ENCODE peak calls at places on chromosome 18, in nine cellular contexts. One of them, this sample, is unnamed.

GRCh38 chr18:64403784-64404498 is 255.1 kb upstream of the LINC00305 start:
- DNase-seq in fibroblast of pulmonary artery: no peak
- DNase-seq in right atrium auricular region: no peak
- DNase-seq in PC-9: no peak
- DNase-seq in GM12865: peak; percentile 14
- DNase-seq in left ventricle myocardium inferior: no peak
- DNase-seq in cardiac muscle cell: no peak
- DNase-seq in fibroblast of lung: no peak
- DNase-seq in A549: no peak
- DNase-seq in this sample: no peak

GRCh38 chr18:9366126-9366714 is 31.6 kb downstream of the TWSG1 start:
- DNase-seq in cardiac muscle cell: peak; percentile 48
- DNase-seq in left ventricle myocardium inferior: no peak
- DNase-seq in GM12865: no peak
- DNase-seq in PC-9: peak; percentile 71
- DNase-seq in fibroblast of pulmonary artery: peak; percentile 62
- DNase-seq in right atrium auricular region: no peak
- DNase-seq in A549: peak; percentile 35
- DNase-seq in fibroblast of lung: peak; percentile 44
- DNase-seq in this sample: no peak

GRCh38 chr18:58101291-58101706 is 57.3 kb downstream of the NEDD4L start:
- DNase-seq in PC-9: no peak
- DNase-seq in left ventricle myocardium inferior: no peak
- DNase-seq in A549: no peak
- DNase-seq in fibroblast of pulmonary artery: no peak
- DNase-seq in GM12865: no peak
- DNase-seq in fibroblast of lung: no peak
- DNase-seq in right atrium auricular region: no peak
- DNase-seq in cardiac muscle cell: no peak
- DNase-seq in this sample: no peak

GRCh38 chr18:29250843-29251242 is 1073.9 kb upstream of the CDH2 start:
- DNase-seq in left ventricle myocardium inferior: no peak
- DNase-seq in fibroblast of pulmonary artery: no peak
- DNase-seq in fibroblast of lung: no peak
- DNase-seq in right atrium auricular region: no peak
- DNase-seq in PC-9: no peak
- DNase-seq in GM12865: no peak
- DNase-seq in A549: no peak
- DNase-seq in cardiac muscle cell: no peak
- DNase-seq in this sample: no peak

GRCh38 chr18:73636355-73636754 is 511.3 kb downstream of the FBXO15 start:
- DNase-seq in cardiac muscle cell: peak; percentile 85
- DNase-seq in PC-9: no peak
- DNase-seq in left ventricle myocardium inferior: no peak
- DNase-seq in A549: no peak
- DNase-seq in fibroblast of pulmonary artery: no peak
- DNase-seq in right atrium auricular region: no peak
- DNase-seq in GM12865: no peak
- DNase-seq in fibroblast of lung: peak; percentile 7
- DNase-seq in this sample: no peak

GRCh38 chr18:55206941-55207340 is 247.7 kb upstream of the CCDC68 start:
- DNase-seq in fibroblast of lung: no peak
- DNase-seq in GM12865: no peak
- DNase-seq in fibroblast of pulmonary artery: no peak
- DNase-seq in PC-9: no peak
- DNase-seq in cardiac muscle cell: no peak
- DNase-seq in A549: no peak
- DNase-seq in left ventricle myocardium inferior: no peak
- DNase-seq in right atrium auricular region: no peak
- DNase-seq in this sample: no peak

GRCh38 chr18:53152478-53152877 is 812.5 kb downstream of the DCC start:
- DNase-seq in fibroblast of pulmonary artery: no peak
- DNase-seq in PC-9: no peak
- DNase-seq in cardiac muscle cell: peak; percentile 9
- DNase-seq in right atrium auricular region: no peak
- DNase-seq in GM12865: no peak
- DNase-seq in left ventricle myocardium inferior: no peak
- DNase-seq in A549: no peak
- DNase-seq in fibroblast of lung: no peak
- DNase-seq in this sample: no peak

GRCh38 chr18:79068299-79068945 is 772 bp upstream of the ATP9B start:
- DNase-seq in fibroblast of pulmonary artery: peak; percentile 15
- DNase-seq in left ventricle myocardium inferior: no peak
- DNase-seq in PC-9: no peak
- DNase-seq in A549: no peak
- DNase-seq in cardiac muscle cell: no peak
- DNase-seq in fibroblast of lung: peak; percentile 16
- DNase-seq in GM12865: peak; percentile 52
- DNase-seq in right atrium auricular region: no peak
- DNase-seq in this sample: no peak

GRCh38 chr18:63106727-63107126 is 212.8 kb downstream of the BCL2 start:
- DNase-seq in left ventricle myocardium inferior: no peak
- DNase-seq in PC-9: no peak
- DNase-seq in fibroblast of pulmonary artery: no peak
- DNase-seq in cardiac muscle cell: no peak
- DNase-seq in right atrium auricular region: no peak
- DNase-seq in GM12865: peak; percentile 68
- DNase-seq in fibroblast of lung: no peak
- DNase-seq in A549: no peak
- DNase-seq in this sample: no peak

GRCh38 chr18:46903406-46903805 is 13.9 kb downstream of the PIAS2 start:
- DNase-seq in fibroblast of pulmonary artery: no peak
- DNase-seq in A549: no peak
- DNase-seq in cardiac muscle cell: no peak
- DNase-seq in right atrium auricular region: no peak
- DNase-seq in GM12865: no peak
- DNase-seq in left ventricle myocardium inferior: no peak
- DNase-seq in fibroblast of lung: no peak
- DNase-seq in PC-9: no peak
- DNase-seq in this sample: no peak

GRCh38 chr18:48333563-48333962 is 75.6 kb downstream of the ZBTB7C start:
- DNase-seq in GM12865: no peak
- DNase-seq in fibroblast of lung: no peak
- DNase-seq in left ventricle myocardium inferior: no peak
- DNase-seq in cardiac muscle cell: peak; percentile 62
- DNase-seq in fibroblast of pulmonary artery: no peak
- DNase-seq in right atrium auricular region: no peak
- DNase-seq in A549: no peak
- DNase-seq in PC-9: no peak
- DNase-seq in this sample: no peak

GRCh38 chr18:902179-902718 is 2.4 kb upstream of the ADCYAP1 start:
- DNase-seq in left ventricle myocardium inferior: no peak
- DNase-seq in fibroblast of pulmonary artery: peak; percentile 51
- DNase-seq in PC-9: peak; percentile 17
- DNase-seq in fibroblast of lung: no peak
- DNase-seq in GM12865: no peak
- DNase-seq in cardiac muscle cell: no peak
- DNase-seq in A549: no peak
- DNase-seq in right atrium auricular region: no peak
- DNase-seq in this sample: no peak
- TF ChIP-seq CTCF in left ventricle myocardium inferior: no peak
- TF ChIP-seq CTCF in fibroblast of pulmonary artery: peak; percentile 42
- TF ChIP-seq CTCF in PC-9: peak; percentile 68
- TF ChIP-seq CTCF in fibroblast of lung: no peak
- TF ChIP-seq CTCF in GM12865: no peak
- TF ChIP-seq CTCF in cardiac muscle cell: peak; percentile 57
- TF ChIP-seq CTCF in A549: no peak
- TF ChIP-seq CTCF in right atrium auricular region: peak; percentile 21
- TF ChIP-seq CTCF in this sample: no peak

DNA sequence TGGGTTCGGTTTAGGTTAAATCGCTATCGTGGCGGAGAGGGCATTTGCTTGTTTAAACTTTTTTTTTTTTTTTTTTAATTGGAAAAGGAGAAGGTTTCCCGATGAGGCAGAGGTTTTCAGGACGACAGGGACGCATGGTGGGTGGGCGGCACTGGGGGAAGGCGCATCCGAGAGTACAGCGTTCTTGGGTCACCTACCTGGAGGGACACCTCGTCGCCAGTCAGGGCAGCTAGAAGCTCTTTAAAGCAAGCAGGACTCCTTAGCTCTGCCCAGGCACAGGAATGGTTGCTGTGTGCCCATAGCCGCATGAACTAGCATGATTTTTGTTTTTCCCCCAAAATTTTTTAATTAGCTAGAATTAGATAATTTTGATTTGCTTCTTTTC is 444 bp downstream of the LDLRAD4 start:
- DNase-seq in fibroblast of lung: no peak
- DNase-seq in PC-9: no peak
- DNase-seq in A549: no peak
- DNase-seq in fibroblast of pulmonary artery: no peak
- DNase-seq in left ventricle myocardium inferior: no peak
- DNase-seq in right atrium auricular region: no peak
- DNase-seq in cardiac muscle cell: no peak
- DNase-seq in GM12865: no peak
- DNase-seq in this sample: no peak
- H3K4me3 ChIP-seq in fibroblast of lung: no peak overlapping the region
- H3K4me3 ChIP-seq in PC-9: no peak overlapping the region
- H3K4me3 ChIP-seq in A549: peak overlapping the region; percentile 71
- H3K4me3 ChIP-seq in fibroblast of pulmonary artery: no peak overlapping the region
- H3K4me3 ChIP-seq in left ventricle myocardium inferior: peak overlapping the region; percentile 74
- H3K4me3 ChIP-seq in right atrium auricular region: peak overlapping the region; percentile 70
- H3K4me3 ChIP-seq in cardiac muscle cell: peak overlapping the region; percentile 45
- H3K4me3 ChIP-seq in GM12865: no peak overlapping the region
- H3K4me3 ChIP-seq in this sample: no peak overlapping the region

GRCh38 chr18:3727260-3727659 is 277.3 kb downstream of the TGIF1 start:
- DNase-seq in GM12865: no peak
- DNase-seq in PC-9: no peak
- DNase-seq in cardiac muscle cell: no peak
- DNase-seq in fibroblast of lung: no peak
- DNase-seq in fibroblast of pulmonary artery: no peak
- DNase-seq in A549: no peak
- DNase-seq in left ventricle myocardium inferior: no peak
- DNase-seq in right atrium auricular region: no peak
- DNase-seq in this sample: no peak
- TF ChIP-seq CTCF in GM12865: no peak
- TF ChIP-seq CTCF in PC-9: no peak
- TF ChIP-seq CTCF in cardiac muscle cell: no peak
- TF ChIP-seq CTCF in fibroblast of lung: no peak
- TF ChIP-seq CTCF in fibroblast of pulmonary artery: no peak
- TF ChIP-seq CTCF in A549: no peak
- TF ChIP-seq CTCF in left ventricle myocardium inferior: no peak
- TF ChIP-seq CTCF in right atrium auricular region: no peak
- TF ChIP-seq CTCF in this sample: no peak

GRCh38 chr18:23998018-23998417 is 16.5 kb upstream of the TTC39C start:
- DNase-seq in right atrium auricular region: no peak
- DNase-seq in fibroblast of pulmonary artery: no peak
- DNase-seq in cardiac muscle cell: no peak
- DNase-seq in left ventricle myocardium inferior: no peak
- DNase-seq in PC-9: no peak
- DNase-seq in GM12865: no peak
- DNase-seq in A549: no peak
- DNase-seq in fibroblast of lung: no peak
- DNase-seq in this sample: no peak

GRCh38 chr18:23992941-23993280 is 21.6 kb upstream of the TTC39C start:
- DNase-seq in PC-9: no peak
- DNase-seq in GM12865: no peak
- DNase-seq in left ventricle myocardium inferior: no peak
- DNase-seq in right atrium auricular region: no peak
- DNase-seq in A549: no peak
- DNase-seq in fibroblast of lung: no peak
- DNase-seq in cardiac muscle cell: no peak
- DNase-seq in fibroblast of pulmonary artery: no peak
- DNase-seq in this sample: no peak

GRCh38 chr18:23995180-23995579 is 19.4 kb upstream of the TTC39C start:
- DNase-seq in PC-9: no peak
- DNase-seq in cardiac muscle cell: no peak
- DNase-seq in right atrium auricular region: no peak
- DNase-seq in fibroblast of lung: no peak
- DNase-seq in fibroblast of pulmonary artery: no peak
- DNase-seq in left ventricle myocardium inferior: no peak
- DNase-seq in A549: no peak
- DNase-seq in GM12865: peak; percentile 80
- DNase-seq in this sample: no peak

GRCh38 chr18:23992119-23992940 is 22.2 kb upstream of the TTC39C start:
- DNase-seq in GM12865: peak; percentile 61
- DNase-seq in right atrium auricular region: no peak
- DNase-seq in fibroblast of lung: peak; percentile 39
- DNase-seq in cardiac muscle cell: no peak
- DNase-seq in PC-9: peak; percentile 55
- DNase-seq in A549: no peak
- DNase-seq in left ventricle myocardium inferior: peak; percentile 51
- DNase-seq in fibroblast of pulmonary artery: no peak
- DNase-seq in this sample: no peak

GRCh38 chr18:23994361-23994902 is 20.1 kb upstream of the TTC39C start:
- DNase-seq in GM12865: peak; percentile 73
- DNase-seq in PC-9: peak; percentile 40
- DNase-seq in left ventricle myocardium inferior: no peak
- DNase-seq in cardiac muscle cell: no peak
- DNase-seq in A549: peak; percentile 44
- DNase-seq in fibroblast of lung: peak; percentile 88
- DNase-seq in right atrium auricular region: peak; percentile 81
- DNase-seq in fibroblast of pulmonary artery: peak; percentile 64
- DNase-seq in this sample: peak; percentile 77
- H3K4me3 ChIP-seq in GM12865: peak overlapping the region; percentile 55
- H3K4me3 ChIP-seq in PC-9: peak overlapping the region; percentile 26
- H3K4me3 ChIP-seq in left ventricle myocardium inferior: no peak overlapping the region
- H3K4me3 ChIP-seq in cardiac muscle cell: no peak overlapping the region
- H3K4me3 ChIP-seq in A549: no peak overlapping the region
- H3K4me3 ChIP-seq in fibroblast of lung: peak overlapping the region; percentile 15
- H3K4me3 ChIP-seq in right atrium auricular region: no peak overlapping the region
- H3K4me3 ChIP-seq in fibroblast of pulmonary artery: no peak overlapping the region
- H3K4me3 ChIP-seq in this sample: no peak overlapping the region

GRCh38 chr18:7978834-7979233 is 411.7 kb downstream of the PTPRM start:
- DNase-seq in right atrium auricular region: no peak
- DNase-seq in GM12865: no peak
- DNase-seq in PC-9: no peak
- DNase-seq in fibroblast of pulmonary artery: no peak
- DNase-seq in A549: no peak
- DNase-seq in fibroblast of lung: no peak
- DNase-seq in left ventricle myocardium inferior: no peak
- DNase-seq in cardiac muscle cell: no peak
- DNase-seq in this sample: no peak

GRCh38 chr18:7980661-7981060 is 413.5 kb downstream of the PTPRM start:
- DNase-seq in left ventricle myocardium inferior: no peak
- DNase-seq in A549: no peak
- DNase-seq in PC-9: no peak
- DNase-seq in cardiac muscle cell: no peak
- DNase-seq in GM12865: no peak
- DNase-seq in right atrium auricular region: no peak
- DNase-seq in fibroblast of pulmonary artery: no peak
- DNase-seq in fibroblast of lung: no peak
- DNase-seq in this sample: no peak

GRCh38 chr18:7982216-7982615 is 415.1 kb downstream of the PTPRM start:
- DNase-seq in A549: no peak
- DNase-seq in GM12865: no peak
- DNase-seq in fibroblast of pulmonary artery: no peak
- DNase-seq in PC-9: no peak
- DNase-seq in fibroblast of lung: no peak
- DNase-seq in cardiac muscle cell: peak; percentile 16
- DNase-seq in right atrium auricular region: no peak
- DNase-seq in left ventricle myocardium inferior: no peak
- DNase-seq in this sample: no peak

GRCh38 chr18:7979714-7980113 is 412.6 kb downstream of the PTPRM start:
- DNase-seq in fibroblast of lung: no peak
- DNase-seq in PC-9: no peak
- DNase-seq in A549: no peak
- DNase-seq in GM12865: no peak
- DNase-seq in cardiac muscle cell: no peak
- DNase-seq in left ventricle myocardium inferior: no peak
- DNase-seq in fibroblast of pulmonary artery: no peak
- DNase-seq in right atrium auricular region: no peak
- DNase-seq in this sample: no peak

GRCh38 chr18:7980136-7980535 is 413.0 kb downstream of the PTPRM start:
- DNase-seq in A549: no peak
- DNase-seq in fibroblast of pulmonary artery: no peak
- DNase-seq in left ventricle myocardium inferior: no peak
- DNase-seq in GM12865: peak; percentile 11
- DNase-seq in cardiac muscle cell: no peak
- DNase-seq in right atrium auricular region: no peak
- DNase-seq in PC-9: no peak
- DNase-seq in fibroblast of lung: no peak
- DNase-seq in this sample: no peak
- TF ChIP-seq CTCF in A549: peak; percentile 16
- TF ChIP-seq CTCF in fibroblast of pulmonary artery: no peak
- TF ChIP-seq CTCF in left ventricle myocardium inferior: no peak
- TF ChIP-seq CTCF in GM12865: peak; percentile 13
- TF ChIP-seq CTCF in cardiac muscle cell: no peak
- TF ChIP-seq CTCF in right atrium auricular region: no peak
- TF ChIP-seq CTCF in PC-9: peak; percentile 28
- TF ChIP-seq CTCF in fibroblast of lung: peak; percentile 2
- TF ChIP-seq CTCF in this sample: no peak